ENCODE peak calls at places on chromosome 4, in four cellular contexts. A is iPS-NIHi11, K is mucosa of descending colon, I is HS-5. J is an unnamed sample.

GRCh38 chr4:121138014-121138413 is 26.1 kb downstream of the TNIP3 start:
- DNase-seq in A (no peak), K (no peak), I (no peak), J (no peak)

GRCh38 chr4:102493257-102493656 is 7.9 kb upstream of the NFKB1 start:
- DNase-seq in A (no peak), K (no peak), I (no peak), J (no peak)

GRCh38 chr4:148376151-148376550 is 66.1 kb downstream of the NR3C2 start:
- DNase-seq in A (no peak), K (no peak), I (peak), J (peak)

GRCh38 chr4:71356924-71357663 is 18.3 kb downstream of the SLC4A4 start:
- DNase-seq in A (no peak), K (no peak), I (no peak), J (no peak)

GRCh38 chr4:168852933-168853713 is 156.9 kb downstream of the CBR4 start:
- DNase-seq in A (no peak), K (no peak), I (no peak), J (no peak)

GRCh38 chr4:139042981-139043460 is 27.4 kb downstream of the NOCT start:
- DNase-seq in A (no peak), K (no peak), I (no peak), J (no peak)

GRCh38 chr4:138259801-138260200 is 17.7 kb upstream of the SLC7A11 start:
- DNase-seq in A (no peak), K (no peak), I (no peak), J (no peak)

GRCh38 chr4:163108614-163109013 is 58.1 kb downstream of the NAF1 start:
- DNase-seq in A (no peak), K (no peak), I (no peak), J (no peak)

GRCh38 chr4:13173974-13174373 is 310.2 kb downstream of the RAB28 start:
- DNase-seq in A (no peak), K (no peak), I (no peak), J (no peak)

GRCh38 chr4:88054909-88055308 is 47.5 kb downstream of the PKD2 start:
- DNase-seq in A (peak), K (no peak), I (peak), J (no peak)

GRCh38 chr4:156534205-156534604 is 437.4 kb downstream of the PDGFC start:
- DNase-seq in A (no peak), K (no peak), I (no peak), J (no peak)

GRCh38 chr4:138248058-138248457 is 5.9 kb upstream of the SLC7A11 start:
- DNase-seq in A (no peak), K (no peak), I (no peak), J (no peak)

GRCh38 chr4:3202836-3203820 is 45.8 kb upstream of the MSANTD1 start:
- DNase-seq in A (no peak), K (no peak), I (no peak), J (no peak)

GRCh38 chr4:181909368-181909767 is 333.8 kb upstream of the TENM3 start:
- DNase-seq in A (peak), K (no peak), I (peak), J (no peak)

GRCh38 chr4:98642991-98643426 is 15.4 kb downstream of the TSPAN5 start:
- DNase-seq in A (no peak), K (no peak), I (no peak), J (no peak)

GRCh38 chr4:118282692-118283091 is 70.1 kb downstream of the PRSS12 start:
- DNase-seq in A (no peak), K (no peak), I (peak), J (no peak)

GRCh38 chr4:151798678-151799416 is 38.0 kb upstream of the GATB start:
- DNase-seq in A (no peak), K (no peak), I (no peak), J (no peak)

GRCh38 chr4:156830356-156830755 is 141.2 kb downstream of the PDGFC start:
- DNase-seq in A (no peak), K (no peak), I (peak), J (no peak)

GRCh38 chr4:6065166-6065565 is 46.9 kb upstream of the C4orf50 start:
- DNase-seq in A (no peak), K (no peak), I (no peak), J (no peak)

GRCh38 chr4:100075486-100076270 is 114.6 kb downstream of the DDIT4L start:
- DNase-seq in A (no peak), K (no peak), I (no peak), J (no peak)

GRCh38 chr4:88352062-88352461 is 26.6 kb upstream of the HERC6 start:
- DNase-seq in A (no peak), K (no peak), I (peak), J (no peak)

GRCh38 chr4:112775801-112776200 is 138.9 kb downstream of the LARP7 start:
- DNase-seq in A (no peak), K (no peak), I (no peak), J (no peak)

GRCh38 chr4:124610214-124610613 is 102.3 kb downstream of the ANKRD50 start:
- DNase-seq in A (peak), K (no peak), I (no peak), J (no peak)

GRCh38 chr4:185709802-185710486 is 102.0 kb downstream of the SORBS2 start:
- DNase-seq in A (no peak), K (no peak), I (no peak), J (no peak)

GRCh38 chr4:56313132-56313531 is 74.2 kb downstream of the AASDH start:
- DNase-seq in A (no peak), K (no peak), I (no peak), J (no peak)

GRCh38 chr4:24730256-24731001 is 64.9 kb upstream of the SOD3 start:
- DNase-seq in A (no peak), K (peak), I (no peak), J (no peak)

GRCh38 chr4:39502034-39502658 is 25.1 kb downstream of the UGDH start:
- DNase-seq in A (no peak), K (no peak), I (peak), J (no peak)

GRCh38 chr4:106624674-106625073 is 256.1 kb upstream of the GIMD1 start:
- DNase-seq in A (no peak), K (no peak), I (no peak), J (no peak)

GRCh38 chr4:76562161-76562560 is 127.1 kb downstream of the SHROOM3 start:
- DNase-seq in A (no peak), K (no peak), I (peak), J (no peak)

GRCh38 chr4:5030152-5030668 is 11.0 kb upstream of the CYTL1 start:
- DNase-seq in A (no peak), K (no peak), I (no peak), J (no peak)

GRCh38 chr4:154559141-154559841 is 3.5 kb upstream of the FGB start:
- DNase-seq in A (peak), K (peak), I (peak), J (no peak)

GRCh38 chr4:11175374-11175773 is 253.3 kb downstream of the HS3ST1 start:
- DNase-seq in A (no peak), K (no peak), I (no peak), J (no peak)

GRCh38 chr4:7068883-7069282 is 1.0 kb upstream of the GRPEL1 start:
- DNase-seq in A (no peak), K (no peak), I (no peak), J (no peak)

GRCh38 chr4:74414149-74414809 is 30.7 kb upstream of the AREG start:
- DNase-seq in A (no peak), K (no peak), I (no peak), J (no peak)

GRCh38 chr4:978957-979701 is 5.8 kb upstream of the DGKQ start:
- DNase-seq in A (no peak), K (no peak), I (peak), J (peak)

GRCh38 chr4:141006236-141006802 is 127.0 kb downstream of the RNF150 start:
- DNase-seq in A (no peak), K (no peak), I (no peak), J (no peak)

GRCh38 chr4:27714073-27714472 is 853.4 kb downstream of the STIM2 start:
- DNase-seq in A (no peak), K (no peak), I (no peak), J (no peak)

GRCh38 chr4:17097369-17097768 is 198.9 kb upstream of the LDB2 start:
- DNase-seq in A (no peak), K (no peak), I (no peak), J (no peak)